ENCODE peak calls at places on chromosomes 4 and X, in seven cellular contexts. One of them, this sample, is unnamed. For H3K9me3, the result is how much of the 10 kb centered on the place peaks cover.

GRCh38 chr4:52848255-52848654 is 13.9 kb upstream of the RASL11B start:
- DNase-seq in adipocyte: no peak
- DNase-seq in left ventricle myocardium inferior: no peak
- DNase-seq in neuronal stem cell: no peak
- DNase-seq in lung: no peak
- DNase-seq in body of pancreas: no peak
- DNase-seq in CD4-positive, alpha-beta T cell: no peak
- DNase-seq in this sample: no peak

GRCh38 chr4:43757147-43757546 is 691.5 kb downstream of the KCTD8 start:
- DNase-seq in body of pancreas: peak
- DNase-seq in neuronal stem cell: no peak
- DNase-seq in adipocyte: no peak
- DNase-seq in lung: no peak
- DNase-seq in left ventricle myocardium inferior: no peak
- DNase-seq in CD4-positive, alpha-beta T cell: no peak
- DNase-seq in this sample: no peak

GRCh38 chrX:52990848-52991247 is 32.5 kb upstream of the FAM156A start:
- DNase-seq in adipocyte: no peak
- DNase-seq in CD4-positive, alpha-beta T cell: no peak
- DNase-seq in left ventricle myocardium inferior: no peak
- DNase-seq in lung: no peak
- DNase-seq in neuronal stem cell: no peak
- DNase-seq in body of pancreas: no peak
- DNase-seq in this sample: no peak

GRCh38 chr4:78320353-78320935 is 231.1 kb upstream of the ANXA3 start:
- DNase-seq in lung: no peak
- DNase-seq in CD4-positive, alpha-beta T cell: no peak
- DNase-seq in body of pancreas: no peak
- DNase-seq in adipocyte: peak
- DNase-seq in left ventricle myocardium inferior: no peak
- DNase-seq in neuronal stem cell: no peak
- DNase-seq in this sample: no peak

GRCh38 chr4:163251204-163251603 is 81.2 kb downstream of the NPY1R start:
- DNase-seq in lung: no peak
- DNase-seq in left ventricle myocardium inferior: no peak
- DNase-seq in neuronal stem cell: no peak
- DNase-seq in adipocyte: no peak
- DNase-seq in body of pancreas: no peak
- DNase-seq in CD4-positive, alpha-beta T cell: no peak
- DNase-seq in this sample: no peak

GRCh38 chr4:21887481-21887880 is 61.1 kb downstream of the KCNIP4 start:
- DNase-seq in adipocyte: no peak
- DNase-seq in body of pancreas: no peak
- DNase-seq in CD4-positive, alpha-beta T cell: no peak
- DNase-seq in neuronal stem cell: no peak
- DNase-seq in lung: no peak
- DNase-seq in left ventricle myocardium inferior: no peak
- DNase-seq in this sample: no peak

GRCh38 chrX:31269914-31270313 is 198.1 kb upstream of the FTHL17 start:
- DNase-seq in body of pancreas: no peak
- DNase-seq in CD4-positive, alpha-beta T cell: no peak
- DNase-seq in left ventricle myocardium inferior: no peak
- DNase-seq in adipocyte: no peak
- DNase-seq in lung: no peak
- DNase-seq in neuronal stem cell: no peak
- DNase-seq in this sample: no peak

GRCh38 chr4:101211146-101211553 is 136.2 kb downstream of the PPP3CA start:
- DNase-seq in CD4-positive, alpha-beta T cell: no peak
- DNase-seq in lung: no peak
- DNase-seq in body of pancreas: no peak
- DNase-seq in neuronal stem cell: no peak
- DNase-seq in adipocyte: no peak
- DNase-seq in left ventricle myocardium inferior: no peak
- DNase-seq in this sample: no peak

GRCh38 chrX:85379174-85379907 is at the start of gene POF1B:
- DNase-seq in left ventricle myocardium inferior: no peak
- DNase-seq in CD4-positive, alpha-beta T cell: no peak
- DNase-seq in adipocyte: no peak
- DNase-seq in body of pancreas: peak
- DNase-seq in lung: no peak
- DNase-seq in neuronal stem cell: no peak
- DNase-seq in this sample: no peak

GRCh38 chr4:157222764-157223145 is 2.2 kb downstream of the GRIA2 start:
- DNase-seq in left ventricle myocardium inferior: no peak
- DNase-seq in lung: no peak
- DNase-seq in CD4-positive, alpha-beta T cell: no peak
- DNase-seq in body of pancreas: no peak
- DNase-seq in neuronal stem cell: no peak
- DNase-seq in adipocyte: no peak
- DNase-seq in this sample: no peak

GRCh38 chrX:40502688-40503087 is 78.1 kb upstream of the ATP6AP2 start:
- DNase-seq in body of pancreas: no peak
- DNase-seq in neuronal stem cell: no peak
- DNase-seq in lung: no peak
- DNase-seq in left ventricle myocardium inferior: no peak
- DNase-seq in CD4-positive, alpha-beta T cell: no peak
- DNase-seq in adipocyte: no peak
- DNase-seq in this sample: no peak

GRCh38 chr4:166277851-166278250 is 404.8 kb downstream of the TLL1 start:
- DNase-seq in CD4-positive, alpha-beta T cell: no peak
- DNase-seq in lung: no peak
- DNase-seq in body of pancreas: no peak
- DNase-seq in left ventricle myocardium inferior: no peak
- DNase-seq in adipocyte: peak
- DNase-seq in neuronal stem cell: no peak
- DNase-seq in this sample: no peak

GRCh38 chr4:181427076-181427475 is 816.1 kb upstream of the TENM3 start:
- DNase-seq in adipocyte: peak
- DNase-seq in left ventricle myocardium inferior: no peak
- DNase-seq in neuronal stem cell: no peak
- DNase-seq in body of pancreas: no peak
- DNase-seq in CD4-positive, alpha-beta T cell: no peak
- DNase-seq in lung: no peak
- DNase-seq in this sample: no peak

DNA sequence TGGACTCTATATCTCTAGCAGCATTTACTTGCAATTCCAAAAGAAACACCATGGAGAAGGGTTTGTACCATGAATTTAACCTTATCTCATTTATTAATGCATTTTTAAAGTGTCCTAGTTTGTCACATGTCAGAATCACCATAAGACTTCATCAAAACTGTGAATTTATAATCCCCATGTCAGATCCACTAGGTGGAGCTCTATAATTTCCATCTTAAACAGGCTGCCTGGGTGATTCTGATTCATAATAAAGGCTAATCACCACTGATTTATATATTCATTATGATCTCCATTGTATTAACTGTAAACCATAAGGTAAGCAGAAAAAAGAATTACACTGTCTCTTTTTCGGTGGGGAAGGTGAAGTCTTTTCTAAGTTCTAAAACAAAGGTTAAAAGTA is 4.0 kb downstream of the TCEAL2 start:
- DNase-seq in adipocyte: peak
- DNase-seq in neuronal stem cell: no peak
- DNase-seq in body of pancreas: no peak
- DNase-seq in CD4-positive, alpha-beta T cell: no peak
- DNase-seq in lung: no peak
- DNase-seq in left ventricle myocardium inferior: no peak
- DNase-seq in this sample: no peak
- H3K9me3 ChIP-seq in adipocyte: under half
- H3K9me3 ChIP-seq in neuronal stem cell: under half
- H3K9me3 ChIP-seq in body of pancreas: under half
- H3K9me3 ChIP-seq in CD4-positive, alpha-beta T cell: under half
- H3K9me3 ChIP-seq in lung: under half
- H3K9me3 ChIP-seq in left ventricle myocardium inferior: under half
- H3K9me3 ChIP-seq in this sample: under half

DNA sequence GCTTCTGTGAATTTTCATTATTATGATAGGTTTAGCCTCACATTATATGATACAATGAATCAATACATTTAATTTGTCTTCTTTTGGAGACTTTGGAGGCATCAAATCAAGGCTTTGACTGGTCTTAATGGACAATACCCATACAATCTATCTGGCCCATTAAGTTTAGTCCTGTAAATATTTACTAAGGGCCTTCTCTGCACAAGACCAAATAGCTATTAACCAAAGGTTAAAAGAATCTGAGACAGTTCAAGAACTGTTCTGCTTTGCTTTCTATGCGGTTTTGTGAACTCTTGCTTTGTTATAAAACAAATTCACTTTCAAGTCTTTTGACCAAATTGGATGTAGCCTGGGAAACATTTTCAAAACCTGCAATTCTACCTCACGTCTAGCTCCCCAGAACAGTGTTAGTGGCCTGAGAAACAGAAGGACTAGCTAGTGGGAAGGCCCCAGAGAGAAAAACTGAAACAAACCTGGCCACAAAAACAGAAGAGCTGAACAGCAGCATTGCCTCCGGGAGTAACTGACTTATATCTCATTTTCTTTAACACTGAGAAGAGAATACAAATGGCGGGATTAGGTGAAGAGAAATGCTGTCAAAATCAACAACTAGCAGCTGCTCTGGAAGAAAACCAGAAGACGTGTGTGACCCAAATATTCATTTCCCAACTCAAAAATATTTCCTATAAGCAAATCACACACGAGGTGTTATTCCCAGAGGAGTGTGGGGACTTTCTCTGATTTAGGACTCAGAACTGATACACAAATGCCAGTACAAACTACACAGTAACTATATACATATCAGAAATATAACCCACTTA is 548 bp downstream of the TLR1 start:
- DNase-seq in neuronal stem cell: no peak
- DNase-seq in lung: no peak
- DNase-seq in CD4-positive, alpha-beta T cell: no peak
- DNase-seq in body of pancreas: no peak
- DNase-seq in left ventricle myocardium inferior: no peak
- DNase-seq in adipocyte: peak
- DNase-seq in this sample: no peak
- H3K9me3 ChIP-seq in neuronal stem cell: under half
- H3K9me3 ChIP-seq in lung: under half
- H3K9me3 ChIP-seq in CD4-positive, alpha-beta T cell: under half
- H3K9me3 ChIP-seq in body of pancreas: under half
- H3K9me3 ChIP-seq in left ventricle myocardium inferior: under half
- H3K9me3 ChIP-seq in adipocyte: under half
- H3K9me3 ChIP-seq in this sample: under half

GRCh38 chrX:153941331-153942252 is 2.9 kb downstream of the RENBP start:
- DNase-seq in neuronal stem cell: no peak
- DNase-seq in lung: no peak
- DNase-seq in adipocyte: no peak
- DNase-seq in CD4-positive, alpha-beta T cell: no peak
- DNase-seq in left ventricle myocardium inferior: no peak
- DNase-seq in body of pancreas: no peak
- DNase-seq in this sample: no peak

GRCh38 chrX:153944800-153945150 is 332 bp upstream of the RENBP start:
- DNase-seq in lung: no peak
- DNase-seq in adipocyte: no peak
- DNase-seq in body of pancreas: no peak
- DNase-seq in left ventricle myocardium inferior: no peak
- DNase-seq in CD4-positive, alpha-beta T cell: no peak
- DNase-seq in neuronal stem cell: no peak
- DNase-seq in this sample: no peak

GRCh38 chrX:153946910-153947769 is 2.7 kb upstream of the RENBP start:
- DNase-seq in CD4-positive, alpha-beta T cell: peak
- DNase-seq in adipocyte: peak
- DNase-seq in lung: peak
- DNase-seq in body of pancreas: peak
- DNase-seq in neuronal stem cell: peak
- DNase-seq in left ventricle myocardium inferior: peak
- DNase-seq in this sample: peak

GRCh38 chrX:153945956-153946909 is 1.8 kb upstream of the RENBP start:
- DNase-seq in CD4-positive, alpha-beta T cell: no peak
- DNase-seq in left ventricle myocardium inferior: no peak
- DNase-seq in adipocyte: no peak
- DNase-seq in body of pancreas: no peak
- DNase-seq in neuronal stem cell: no peak
- DNase-seq in lung: no peak
- DNase-seq in this sample: no peak

GRCh38 chrX:153944140-153944799 is at the start of gene RENBP:
- DNase-seq in lung: peak
- DNase-seq in neuronal stem cell: no peak
- DNase-seq in body of pancreas: no peak
- DNase-seq in CD4-positive, alpha-beta T cell: no peak
- DNase-seq in left ventricle myocardium inferior: peak
- DNase-seq in adipocyte: no peak
- DNase-seq in this sample: peak
- H3K9me3 ChIP-seq in lung: under half
- H3K9me3 ChIP-seq in neuronal stem cell: under half
- H3K9me3 ChIP-seq in body of pancreas: under half
- H3K9me3 ChIP-seq in CD4-positive, alpha-beta T cell: under half
- H3K9me3 ChIP-seq in left ventricle myocardium inferior: under half
- H3K9me3 ChIP-seq in adipocyte: under half
- H3K9me3 ChIP-seq in this sample: under half

GRCh38 chrX:63475200-63475599 is 124.1 kb upstream of the SPIN4 start:
- DNase-seq in body of pancreas: no peak
- DNase-seq in lung: no peak
- DNase-seq in neuronal stem cell: no peak
- DNase-seq in adipocyte: no peak
- DNase-seq in left ventricle myocardium inferior: no peak
- DNase-seq in CD4-positive, alpha-beta T cell: no peak
- DNase-seq in this sample: no peak
- H3K9me3 ChIP-seq in body of pancreas: under half
- H3K9me3 ChIP-seq in lung: under half
- H3K9me3 ChIP-seq in neuronal stem cell: under half
- H3K9me3 ChIP-seq in adipocyte: under half
- H3K9me3 ChIP-seq in left ventricle myocardium inferior: under half
- H3K9me3 ChIP-seq in CD4-positive, alpha-beta T cell: under half
- H3K9me3 ChIP-seq in this sample: under half

DNA sequence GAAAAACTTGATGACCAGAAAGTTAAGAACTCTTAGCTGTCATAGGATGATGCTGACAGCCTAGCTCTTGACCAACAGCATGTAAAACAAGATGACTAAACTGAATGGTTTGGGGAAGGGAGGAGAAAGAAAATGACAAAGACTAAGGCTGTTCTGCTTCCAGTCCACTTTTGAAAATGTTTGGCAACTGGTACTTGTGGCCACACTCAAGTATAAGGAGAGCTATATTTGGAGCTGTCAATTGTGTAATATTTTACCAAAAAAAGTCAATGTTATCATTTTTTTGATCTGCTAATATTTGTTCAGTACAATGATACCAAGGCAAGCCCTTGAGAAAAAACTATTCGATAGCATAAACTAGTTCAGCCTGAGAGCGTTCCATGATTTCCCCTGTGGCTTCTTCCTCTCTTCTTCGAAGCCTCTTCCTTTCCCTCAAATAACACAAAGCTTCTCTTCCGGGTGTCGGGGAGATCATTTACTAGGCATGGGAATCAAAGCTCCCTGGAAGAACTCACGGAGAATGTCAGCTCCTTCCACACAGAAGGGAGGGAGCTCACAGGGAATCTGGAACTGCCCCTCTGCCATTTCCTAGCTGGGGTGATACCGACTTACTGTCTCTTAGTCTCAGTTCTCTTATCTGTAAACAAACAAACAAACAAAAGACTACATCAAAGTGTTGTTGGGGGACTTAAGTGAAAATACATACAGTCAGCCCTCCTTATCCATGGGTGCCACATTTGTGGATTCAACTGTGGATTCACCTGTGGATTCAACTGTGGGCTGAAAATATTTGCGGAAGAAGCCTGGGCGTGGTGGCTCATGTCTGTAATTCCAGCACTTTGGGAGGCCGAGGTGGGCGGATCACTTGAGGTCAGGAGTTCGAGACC is 82.6 kb downstream of the SCD5 start:
- DNase-seq in lung: no peak
- DNase-seq in left ventricle myocardium inferior: no peak
- DNase-seq in CD4-positive, alpha-beta T cell: no peak
- DNase-seq in body of pancreas: no peak
- DNase-seq in neuronal stem cell: no peak
- DNase-seq in adipocyte: peak
- DNase-seq in this sample: no peak
- H3K9me3 ChIP-seq in lung: under half
- H3K9me3 ChIP-seq in left ventricle myocardium inferior: under half
- H3K9me3 ChIP-seq in CD4-positive, alpha-beta T cell: under half
- H3K9me3 ChIP-seq in body of pancreas: under half
- H3K9me3 ChIP-seq in neuronal stem cell: under half
- H3K9me3 ChIP-seq in adipocyte: under half
- H3K9me3 ChIP-seq in this sample: under half

This sample was measured in T-helper 17 cell.